ENCODE peak calls at places on chromosomes 3 and 15, in ten cellular contexts. G, I, T, B, S, M, K, V, D and U are unnamed samples.

GRCh38 chr3:12916159-12916558 is 74.8 kb upstream of the RPL32 start:
- DNase-seq in G (no peak), I (no peak), T (no peak), B (peak; percentile 88), S (peak; percentile 20), M (no peak), K (no peak), V (no peak), D (no peak), U (no peak)

GRCh38 chr15:65981837-65982696 is 112.8 kb downstream of the RAB11A start:
- DNase-seq in G (no peak), I (no peak), T (no peak), B (peak; percentile 86), S (peak; percentile 65), M (peak; percentile 53), K (peak; percentile 15), V (no peak), D (no peak), U (peak; percentile 64)

GRCh38 chr3:169007145-169007544 is 656.4 kb downstream of the MECOM start:
- DNase-seq in G (no peak), I (no peak), T (no peak), B (no peak), S (no peak), M (no peak), K (no peak), V (no peak), D (no peak), U (no peak)

GRCh38 chr3:54341811-54342210 is 219.5 kb downstream of the CACNA2D3 start:
- DNase-seq in G (no peak), I (no peak), T (no peak), B (no peak), S (no peak), M (no peak), K (no peak), V (no peak), D (no peak), U (no peak)

GRCh38 chr3:99866167-99866810 is 48.6 kb downstream of the CMSS1 start:
- DNase-seq in G (no peak), I (peak; percentile 41), T (no peak), B (no peak), S (no peak), M (no peak), K (no peak), V (no peak), D (no peak), U (no peak)

GRCh38 chr3:8077126-8077525 is 424.5 kb upstream of the LMCD1 start:
- DNase-seq in G (no peak), I (no peak), T (no peak), B (no peak), S (no peak), M (no peak), K (no peak), V (no peak), D (no peak), U (no peak)

GRCh38 chr3:72150634-72151412 is 365.9 kb upstream of the PROK2 start:
- DNase-seq in G (no peak), I (no peak), T (no peak), B (no peak), S (peak; percentile 73), M (no peak), K (no peak), V (no peak), D (no peak), U (peak; percentile 45)

GRCh38 chr15:101012326-101013040 is 93.3 kb downstream of the LRRK1 start:
- DNase-seq in G (no peak), I (no peak), T (no peak), B (no peak), S (peak; percentile 7), M (no peak), K (no peak), V (peak; percentile 49), D (peak; percentile 52), U (no peak)

GRCh38 chr3:101070260-101071121 is 77.3 kb upstream of the ABI3BP start:
- DNase-seq in G (peak; percentile 46), I (peak; percentile 7), T (peak; percentile 44), B (peak; percentile 79), S (peak; percentile 84), M (peak; percentile 66), K (peak; percentile 57), V (no peak), D (peak; percentile 68), U (peak; percentile 83)

GRCh38 chr3:131077904-131078303 is 51.2 kb downstream of the NEK11 start:
- DNase-seq in G (no peak), I (no peak), T (no peak), B (no peak), S (no peak), M (no peak), K (no peak), V (no peak), D (no peak), U (no peak)

GRCh38 chr15:81000626-81001179 is at the start of gene TLNRD1:
- DNase-seq in G (peak; percentile 92), I (no peak), T (peak; percentile 90), B (peak; percentile 97), S (peak; percentile 94), M (peak; percentile 89), K (peak; percentile 80), V (peak; percentile 94), D (peak; percentile 95), U (peak; percentile 90)

GRCh38 chr15:81000144-81000625 is 538 bp upstream of the TLNRD1 start:
- DNase-seq in G (no peak), I (no peak), T (no peak), B (no peak), S (no peak), M (no peak), K (no peak), V (no peak), D (no peak), U (no peak)

GRCh38 chr15:81002254-81003022 is 1.7 kb downstream of the TLNRD1 start:
- DNase-seq in G (peak; percentile 51), I (no peak), T (no peak), B (peak; percentile 88), S (peak; percentile 21), M (no peak), K (no peak), V (peak; percentile 67), D (no peak), U (no peak)

GRCh38 chr15:81002004-81002253 is 1.2 kb downstream of the TLNRD1 start:
- DNase-seq in G (no peak), I (no peak), T (no peak), B (peak; percentile 92), S (no peak), M (no peak), K (no peak), V (no peak), D (no peak), U (no peak)

GRCh38 chr15:81001180-81002003 is 669 bp downstream of the TLNRD1 start:
- DNase-seq in G (peak; percentile 55), I (no peak), T (peak; percentile 36), B (peak; percentile 92), S (peak; percentile 73), M (peak; percentile 69), K (no peak), V (peak; percentile 85), D (peak; percentile 79), U (peak; percentile 65)
- TF ChIP-seq POLR2A in G (peak; percentile 48), I (peak; percentile 66), T (no peak), B (peak; percentile 4), S (peak; percentile 24), M (no peak), K (no peak), V (peak; percentile 45), D (no peak), U (no peak)

GRCh38 chr3:151213881-151214280 is 10.9 kb upstream of the GPR171 start:
- DNase-seq in G (no peak), I (no peak), T (no peak), B (no peak), S (no peak), M (no peak), K (no peak), V (no peak), D (no peak), U (no peak)
- TF ChIP-seq POLR2AphosphoS5 in G (no peak), I (no peak), T (no peak), B (no peak), S (no peak), M (no peak), K (no peak), V (no peak), D (no peak), U (no peak)

DNA sequence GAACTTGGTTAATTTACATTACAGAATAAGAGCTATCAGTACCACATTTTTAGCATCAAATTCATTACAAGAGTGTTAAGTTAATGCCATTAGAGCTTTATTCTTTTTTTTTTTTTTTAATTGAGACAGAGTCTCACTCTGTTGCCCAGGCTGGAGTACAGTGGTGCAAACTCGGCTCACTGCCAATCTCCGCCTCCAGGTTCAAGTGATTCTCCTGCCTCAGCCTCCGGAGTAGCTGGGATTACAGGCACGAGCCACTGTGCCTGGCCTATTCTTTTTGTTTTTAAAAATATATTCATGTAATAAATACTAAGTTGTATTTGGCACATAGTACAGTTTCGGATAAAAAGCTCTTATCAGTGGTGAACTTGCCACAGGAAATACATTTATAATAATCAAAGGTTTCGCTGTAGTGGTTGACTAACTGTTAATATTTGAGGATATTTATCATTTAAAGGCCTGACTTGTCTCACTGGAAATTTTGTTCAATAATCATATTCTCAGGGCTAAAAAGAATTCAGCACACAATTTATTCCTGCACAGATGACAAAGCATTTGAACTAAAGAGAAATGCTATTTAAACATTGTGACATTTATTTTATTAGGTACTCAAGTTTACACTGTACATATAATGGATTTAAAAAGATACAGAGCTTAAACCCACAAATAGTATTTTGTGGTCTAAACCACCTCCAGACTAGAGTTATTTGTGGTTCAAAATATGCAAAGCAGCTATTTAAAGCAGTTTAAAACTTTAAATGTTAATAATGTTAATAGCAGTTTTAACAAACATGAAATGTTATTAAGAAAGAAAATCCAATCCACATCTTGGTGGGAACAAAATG is 6.1 kb upstream of the LEKR1 start:
- DNase-seq in G (peak; percentile 63), I (no peak), T (no peak), B (no peak), S (no peak), M (no peak), K (no peak), V (no peak), D (no peak), U (no peak)
- H3K4me3 ChIP-seq in G (no peak overlapping the region), I (no peak overlapping the region), T (no peak overlapping the region), B (no peak overlapping the region), S (no peak overlapping the region), M (no peak overlapping the region), K (no peak overlapping the region), V (no peak overlapping the region), D (no peak overlapping the region), U (no peak overlapping the region)

GRCh38 chr3:172520332-172520831 is 2.8 kb downstream of the TNFSF10 start:
- DNase-seq in G (peak; percentile 97), I (peak; percentile 53), T (peak; percentile 14), B (no peak), S (no peak), M (no peak), K (no peak), V (no peak), D (no peak), U (no peak)

GRCh38 chr3:172525116-172525613 is 1.9 kb upstream of the TNFSF10 start:
- DNase-seq in G (no peak), I (no peak), T (no peak), B (no peak), S (no peak), M (no peak), K (no peak), V (no peak), D (no peak), U (no peak)

GRCh38 chr3:172519740-172520139 is 3.5 kb downstream of the TNFSF10 start:
- DNase-seq in G (no peak), I (no peak), T (peak; percentile 13), B (no peak), S (no peak), M (no peak), K (no peak), V (no peak), D (no peak), U (no peak)

GRCh38 chr3:172524611-172525010 is 1.4 kb upstream of the TNFSF10 start:
- DNase-seq in G (no peak), I (no peak), T (no peak), B (no peak), S (no peak), M (no peak), K (no peak), V (no peak), D (no peak), U (no peak)

GRCh38 chr3:172522871-172523818 is at the start of gene TNFSF10:
- DNase-seq in G (peak; percentile 91), I (peak; percentile 76), T (peak; percentile 87), B (peak; percentile 91), S (peak; percentile 87), M (peak; percentile 13), K (no peak), V (peak; percentile 72), D (peak; percentile 82), U (peak; percentile 77)
- TF ChIP-seq POLR2A in G (peak; percentile 54), I (peak; percentile 89), T (peak; percentile 84), B (peak; percentile 96), S (peak; percentile 97), M (no peak), K (no peak), V (peak; percentile 62), D (peak; percentile 43), U (peak; percentile 19)